ENCODE peak calls at places on chromosomes 1 and 21, in four cellular contexts. One of them, this sample, is unnamed.

GRCh38 chr21:28133116-28133515 is 859.6 kb downstream of the LTN1 start:
- DNase-seq in HepG2: no peak
- DNase-seq in A549: no peak
- DNase-seq in K562: no peak
- DNase-seq in this sample: no peak

GRCh38 chr1:23596382-23597358 is 37.4 kb upstream of the ID3 start:
- DNase-seq in A549: no peak
- DNase-seq in K562: no peak
- DNase-seq in HepG2: no peak
- DNase-seq in this sample: no peak

GRCh38 chr1:235946570-235946981 is 79.9 kb upstream of the LYST start:
- DNase-seq in HepG2: no peak
- DNase-seq in K562: no peak
- DNase-seq in A549: no peak
- DNase-seq in this sample: no peak

GRCh38 chr1:184503221-184503749 is 116.5 kb downstream of the C1orf21 start:
- DNase-seq in K562: no peak
- DNase-seq in A549: no peak
- DNase-seq in HepG2: no peak
- DNase-seq in this sample: no peak

GRCh38 chr1:213661346-213661745 is 326.4 kb upstream of the PROX1 start:
- DNase-seq in HepG2: no peak
- DNase-seq in A549: no peak
- DNase-seq in K562: no peak
- DNase-seq in this sample: no peak

GRCh38 chr1:165871311-165872067 is 44.1 kb downstream of the UCK2 start:
- DNase-seq in HepG2: peak
- DNase-seq in A549: no peak
- DNase-seq in K562: peak
- DNase-seq in this sample: peak

GRCh38 chr1:17113973-17114372 is 5.3 kb downstream of the PADI2 start:
- DNase-seq in K562: no peak
- DNase-seq in A549: no peak
- DNase-seq in HepG2: no peak
- DNase-seq in this sample: no peak

GRCh38 chr1:8408151-8408839 is 90.4 kb downstream of the SLC45A1 start:
- DNase-seq in HepG2: no peak
- DNase-seq in K562: no peak
- DNase-seq in A549: no peak
- DNase-seq in this sample: no peak

GRCh38 chr1:62286778-62287224 is 32.4 kb downstream of the KANK4 start:
- DNase-seq in K562: no peak
- DNase-seq in HepG2: peak
- DNase-seq in A549: no peak
- DNase-seq in this sample: peak

GRCh38 chr1:35857830-35858229 is 25.2 kb upstream of the AGO1 start:
- DNase-seq in HepG2: no peak
- DNase-seq in K562: no peak
- DNase-seq in A549: no peak
- DNase-seq in this sample: no peak

GRCh38 chr1:38046333-38046883 is at the start of gene POU3F1:
- DNase-seq in K562: peak
- DNase-seq in HepG2: no peak
- DNase-seq in A549: no peak
- DNase-seq in this sample: no peak

GRCh38 chr1:242477944-242478343 is 46.6 kb downstream of the PLD5 start:
- DNase-seq in K562: no peak
- DNase-seq in A549: no peak
- DNase-seq in HepG2: no peak
- DNase-seq in this sample: no peak

GRCh38 chr1:8025671-8026144 is 401 bp downstream of the ERRFI1 start:
- DNase-seq in K562: no peak
- DNase-seq in A549: no peak
- DNase-seq in HepG2: no peak
- DNase-seq in this sample: peak

GRCh38 chr1:220410681-220411080 is 117.3 kb upstream of the MARK1 start:
- DNase-seq in HepG2: no peak
- DNase-seq in K562: no peak
- DNase-seq in A549: no peak
- DNase-seq in this sample: no peak

GRCh38 chr1:222798111-222798510 is 16.7 kb upstream of the DISP1 start:
- DNase-seq in HepG2: peak
- DNase-seq in K562: no peak
- DNase-seq in A549: no peak
- DNase-seq in this sample: no peak

GRCh38 chr1:155978973-155979429 is 654 bp upstream of the ARHGEF2 start:
- DNase-seq in HepG2: no peak
- DNase-seq in A549: no peak
- DNase-seq in K562: peak
- DNase-seq in this sample: no peak

GRCh38 chr1:112618114-112618720 is 724 bp downstream of the ST7L start:
- DNase-seq in K562: no peak
- DNase-seq in A549: no peak
- DNase-seq in HepG2: no peak
- DNase-seq in this sample: no peak

GRCh38 chr1:91783423-91784162 is 102.4 kb downstream of the TGFBR3 start:
- DNase-seq in HepG2: no peak
- DNase-seq in K562: no peak
- DNase-seq in A549: no peak
- DNase-seq in this sample: no peak
- TF ChIP-seq HMGXB4 in HepG2: no peak
- TF ChIP-seq HMGXB4 in K562: no peak
- TF ChIP-seq HMGXB4 in A549: no peak
- TF ChIP-seq HMGXB4 in this sample: no peak

GRCh38 chr1:81073580-81073979 is 727.2 kb upstream of the ADGRL2 start:
- DNase-seq in A549: no peak
- DNase-seq in K562: no peak
- DNase-seq in HepG2: no peak
- DNase-seq in this sample: no peak
- TF ChIP-seq HMGXB4 in A549: no peak
- TF ChIP-seq HMGXB4 in K562: no peak
- TF ChIP-seq HMGXB4 in HepG2: no peak
- TF ChIP-seq HMGXB4 in this sample: no peak

GRCh38 chr1:240294566-240294965 is 202.9 kb downstream of the FMN2 start:
- DNase-seq in HepG2: no peak
- DNase-seq in A549: no peak
- DNase-seq in K562: no peak
- DNase-seq in this sample: peak
- TF ChIP-seq HMGXB4 in HepG2: no peak
- TF ChIP-seq HMGXB4 in A549: no peak
- TF ChIP-seq HMGXB4 in K562: no peak
- TF ChIP-seq HMGXB4 in this sample: no peak

GRCh38 chr1:230985711-230986110 is 6.8 kb downstream of the ARV1 start:
- DNase-seq in HepG2: no peak
- DNase-seq in A549: no peak
- DNase-seq in K562: no peak
- DNase-seq in this sample: no peak
- TF ChIP-seq HMGXB4 in HepG2: no peak
- TF ChIP-seq HMGXB4 in A549: no peak
- TF ChIP-seq HMGXB4 in K562: no peak
- TF ChIP-seq HMGXB4 in this sample: no peak

GRCh38 chr1:230125633-230126528 is 58.8 kb downstream of the GALNT2 start:
- DNase-seq in A549: no peak
- DNase-seq in HepG2: no peak
- DNase-seq in K562: no peak
- DNase-seq in this sample: no peak
- TF ChIP-seq HMGXB4 in A549: no peak
- TF ChIP-seq HMGXB4 in HepG2: no peak
- TF ChIP-seq HMGXB4 in K562: no peak
- TF ChIP-seq HMGXB4 in this sample: no peak

DNA sequence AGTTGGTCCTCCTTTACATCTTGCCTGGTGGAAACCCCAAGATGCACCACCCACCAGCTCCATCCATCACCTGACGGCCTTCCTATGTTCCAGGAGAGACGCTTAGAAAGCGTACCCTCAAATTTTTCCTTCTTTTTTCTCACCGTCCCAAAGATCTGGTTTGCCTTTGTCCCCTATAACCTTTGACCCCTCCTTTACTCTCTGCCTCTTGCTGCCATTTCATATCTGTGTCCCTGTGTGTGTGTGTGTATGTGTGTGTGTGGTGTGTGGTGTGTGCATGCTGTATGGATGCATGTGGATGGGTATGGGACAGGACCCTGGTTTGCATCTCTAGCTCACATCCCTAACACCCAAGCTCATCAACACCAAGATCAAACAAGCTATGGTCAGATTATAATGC is 22.2 kb upstream of the IPO9 start:
- DNase-seq in K562: no peak
- DNase-seq in A549: no peak
- DNase-seq in HepG2: no peak
- DNase-seq in this sample: no peak
- TF ChIP-seq HMGXB4 in K562: no peak
- TF ChIP-seq HMGXB4 in A549: no peak
- TF ChIP-seq HMGXB4 in HepG2: no peak
- TF ChIP-seq HMGXB4 in this sample: no peak

GRCh38 chr1:27583479-27583878 is 20.5 kb downstream of the AHDC1 start:
- DNase-seq in A549: no peak
- DNase-seq in K562: no peak
- DNase-seq in HepG2: no peak
- DNase-seq in this sample: no peak

GRCh38 chr1:27585684-27586083 is 18.3 kb downstream of the AHDC1 start:
- DNase-seq in HepG2: no peak
- DNase-seq in K562: no peak
- DNase-seq in A549: no peak
- DNase-seq in this sample: no peak

GRCh38 chr1:27577504-27578188 is 26.3 kb downstream of the AHDC1 start:
- DNase-seq in HepG2: no peak
- DNase-seq in K562: no peak
- DNase-seq in A549: no peak
- DNase-seq in this sample: no peak

GRCh38 chr1:27584453-27584852 is 19.5 kb downstream of the AHDC1 start:
- DNase-seq in K562: no peak
- DNase-seq in HepG2: no peak
- DNase-seq in A549: no peak
- DNase-seq in this sample: no peak

DNA sequence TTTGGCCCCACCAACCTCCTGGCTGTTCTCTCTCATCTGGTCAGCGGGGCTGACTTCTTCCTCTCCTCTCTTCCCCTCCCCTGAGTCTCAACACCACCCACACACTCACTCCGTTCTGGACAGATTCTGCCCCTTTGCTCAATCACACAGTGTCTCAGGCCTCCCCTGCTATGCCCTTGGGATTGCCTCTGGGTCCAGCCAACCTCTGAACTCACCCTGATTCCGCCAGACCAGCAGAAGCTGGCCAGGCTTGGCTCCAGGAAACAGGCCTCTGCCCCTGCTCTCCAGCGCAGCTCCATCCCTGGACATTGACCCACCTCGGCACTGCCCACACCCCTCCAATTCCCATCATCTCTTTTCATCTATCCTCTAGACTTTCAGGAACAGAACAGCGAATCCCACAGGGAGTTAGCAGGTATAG is 22.1 kb downstream of the AHDC1 start:
- DNase-seq in A549: no peak
- DNase-seq in HepG2: no peak
- DNase-seq in K562: no peak
- DNase-seq in this sample: no peak
- TF ChIP-seq HMGXB4 in A549: no peak
- TF ChIP-seq HMGXB4 in HepG2: no peak
- TF ChIP-seq HMGXB4 in K562: no peak
- TF ChIP-seq HMGXB4 in this sample: no peak

DNA sequence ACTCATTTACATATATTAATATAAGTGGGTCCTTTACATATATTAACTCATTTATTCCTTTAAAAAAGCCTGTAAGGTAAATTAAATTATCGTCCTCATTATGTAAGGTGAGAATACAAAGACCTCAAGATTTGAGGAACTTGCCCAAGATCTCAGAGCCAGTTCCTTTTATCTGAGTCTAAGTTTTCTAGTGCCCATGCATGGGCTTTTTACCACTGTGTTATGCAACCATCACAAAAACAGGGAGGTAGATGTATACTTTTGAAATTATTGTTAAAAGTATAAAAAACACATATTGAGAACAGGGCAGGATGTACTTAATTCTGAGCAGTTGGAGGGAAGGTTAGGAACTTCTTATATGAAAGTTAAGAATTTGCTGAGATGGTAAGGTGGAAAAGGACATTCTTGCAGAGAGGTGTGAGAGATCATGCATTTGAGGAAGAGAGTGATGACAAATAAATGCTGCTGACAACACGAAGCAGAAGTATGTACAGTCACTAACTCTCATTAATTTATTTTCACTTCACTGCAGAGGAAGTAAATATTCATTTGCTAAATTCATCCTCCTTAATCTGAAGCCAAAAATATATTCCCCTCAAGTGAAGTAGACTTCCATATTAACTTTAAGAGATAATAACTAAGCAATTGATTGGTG is 28.9 kb upstream of the LYPLAL1 start:
- DNase-seq in K562: no peak
- DNase-seq in HepG2: no peak
- DNase-seq in A549: no peak
- DNase-seq in this sample: no peak
- TF ChIP-seq HMGXB4 in K562: no peak
- TF ChIP-seq HMGXB4 in HepG2: no peak
- TF ChIP-seq HMGXB4 in A549: no peak
- TF ChIP-seq HMGXB4 in this sample: no peak